ENCODE peak calls at places on chromosomes 1 and 21, in four cellular contexts. P is HFFc6, F is EL, Z is HepG2. B is an unnamed sample.

GRCh38 chr21:40186036-40186435 is 318.8 kb downstream of the PCP4 start:
- DNase-seq in P (peak; percentile 67), F (peak; percentile 7), Z (no peak), B (no peak)

GRCh38 chr1:115814685-115815398 is 26.1 kb downstream of the NHLH2 start:
- DNase-seq in Z (no peak), P (no peak), F (no peak), B (no peak)

GRCh38 chr1:202126426-202126825 is 3.7 kb downstream of the GPR37L1 start:
- DNase-seq in P (no peak), F (no peak), Z (no peak), B (no peak)

GRCh38 chr1:224700915-224701531 is 84.9 kb downstream of the CNIH3 start:
- DNase-seq in F (peak; percentile 30), P (no peak), Z (peak; percentile 19), B (no peak)

GRCh38 chr1:40630488-40631223 is 34.8 kb downstream of the RIMS3 start:
- DNase-seq in Z (peak; percentile 41), F (peak; percentile 40), P (no peak), B (no peak)

GRCh38 chr1:182615468-182616129 is 11.4 kb upstream of the RGS16 start:
- DNase-seq in P (no peak), Z (no peak), F (peak; percentile 20), B (peak; percentile 42)

GRCh38 chr1:72184099-72184695 is 98.1 kb downstream of the NEGR1 start:
- DNase-seq in Z (no peak), P (no peak), F (no peak), B (no peak)

GRCh38 chr1:30447701-30448100 is 275.7 kb downstream of the MATN1 start:
- DNase-seq in F (no peak), Z (no peak), P (no peak), B (no peak)

GRCh38 chr1:94620345-94621031 is 78.9 kb upstream of the F3 start:
- DNase-seq in Z (no peak), F (no peak), P (no peak), B (no peak)

GRCh38 chr1:1049318-1050165 is 24.6 kb downstream of the RNF223 start:
- DNase-seq in Z (no peak), P (no peak), F (no peak), B (no peak)

GRCh38 chr21:33403128-33403785 is at the start of gene IFNGR2:
- DNase-seq in P (no peak), F (peak; percentile 42), Z (no peak), B (no peak)

B was measured in M059J.